ENCODE peak calls at places on chromosomes 11 and 22, in five cellular contexts. One of them, this sample, is unnamed.

GRCh38 chr11:112852141-112852853 is 108.9 kb upstream of the NCAM1 start:
- DNase-seq in nephron progenitor cell: no peak
- DNase-seq in stimulated activated CD4-positive, alpha-beta T cell treated with anti-CD3 and anti-CD28 coated beads, Interleukin-2, amount 100 ng/mL, for 48 hours: no peak
- DNase-seq in brain microvascular endothelial cell: no peak
- DNase-seq in NCI-H2107: no peak
- DNase-seq in this sample: no peak

GRCh38 chr11:46386674-46387073 is 4.9 kb downstream of the CHRM4 start:
- DNase-seq in NCI-H2107: no peak
- DNase-seq in brain microvascular endothelial cell: no peak
- DNase-seq in nephron progenitor cell: no peak
- DNase-seq in stimulated activated CD4-positive, alpha-beta T cell treated with anti-CD3 and anti-CD28 coated beads, Interleukin-2, amount 100 ng/mL, for 48 hours: no peak
- DNase-seq in this sample: no peak

GRCh38 chr11:20949585-20949984 is 280.2 kb downstream of the NELL1 start:
- DNase-seq in NCI-H2107: no peak
- DNase-seq in stimulated activated CD4-positive, alpha-beta T cell treated with anti-CD3 and anti-CD28 coated beads, Interleukin-2, amount 100 ng/mL, for 48 hours: no peak
- DNase-seq in brain microvascular endothelial cell: no peak
- DNase-seq in nephron progenitor cell: no peak
- DNase-seq in this sample: no peak

GRCh38 chr11:35783803-35784202 is 121.2 kb downstream of the TRIM44 start:
- DNase-seq in stimulated activated CD4-positive, alpha-beta T cell treated with anti-CD3 and anti-CD28 coated beads, Interleukin-2, amount 100 ng/mL, for 48 hours: no peak
- DNase-seq in nephron progenitor cell: no peak
- DNase-seq in NCI-H2107: no peak
- DNase-seq in brain microvascular endothelial cell: no peak
- DNase-seq in this sample: no peak

GRCh38 chr11:95108159-95108611 is 18.5 kb downstream of the ENDOD1 start:
- DNase-seq in NCI-H2107: no peak
- DNase-seq in brain microvascular endothelial cell: peak
- DNase-seq in nephron progenitor cell: no peak
- DNase-seq in stimulated activated CD4-positive, alpha-beta T cell treated with anti-CD3 and anti-CD28 coated beads, Interleukin-2, amount 100 ng/mL, for 48 hours: no peak
- DNase-seq in this sample: no peak

GRCh38 chr11:128890543-128891409 is at the start of gene KCNJ5:
- DNase-seq in NCI-H2107: no peak
- DNase-seq in stimulated activated CD4-positive, alpha-beta T cell treated with anti-CD3 and anti-CD28 coated beads, Interleukin-2, amount 100 ng/mL, for 48 hours: no peak
- DNase-seq in nephron progenitor cell: peak
- DNase-seq in brain microvascular endothelial cell: no peak
- DNase-seq in this sample: peak

GRCh38 chr11:36216061-36216615 is 73.1 kb downstream of the COMMD9 start:
- DNase-seq in nephron progenitor cell: no peak
- DNase-seq in stimulated activated CD4-positive, alpha-beta T cell treated with anti-CD3 and anti-CD28 coated beads, Interleukin-2, amount 100 ng/mL, for 48 hours: no peak
- DNase-seq in NCI-H2107: no peak
- DNase-seq in brain microvascular endothelial cell: no peak
- DNase-seq in this sample: no peak

GRCh38 chr11:36070215-36070976 is 126.5 kb downstream of the LDLRAD3 start:
- DNase-seq in nephron progenitor cell: no peak
- DNase-seq in brain microvascular endothelial cell: no peak
- DNase-seq in NCI-H2107: no peak
- DNase-seq in stimulated activated CD4-positive, alpha-beta T cell treated with anti-CD3 and anti-CD28 coated beads, Interleukin-2, amount 100 ng/mL, for 48 hours: no peak
- DNase-seq in this sample: peak

GRCh38 chr22:36180038-36180880 is 19.7 kb upstream of the APOL3 start:
- DNase-seq in brain microvascular endothelial cell: peak
- DNase-seq in stimulated activated CD4-positive, alpha-beta T cell treated with anti-CD3 and anti-CD28 coated beads, Interleukin-2, amount 100 ng/mL, for 48 hours: peak
- DNase-seq in NCI-H2107: no peak
- DNase-seq in nephron progenitor cell: peak
- DNase-seq in this sample: peak

GRCh38 chr11:120013325-120014250 is 124.3 kb downstream of the TRIM29 start:
- DNase-seq in nephron progenitor cell: peak
- DNase-seq in brain microvascular endothelial cell: no peak
- DNase-seq in stimulated activated CD4-positive, alpha-beta T cell treated with anti-CD3 and anti-CD28 coated beads, Interleukin-2, amount 100 ng/mL, for 48 hours: peak
- DNase-seq in NCI-H2107: no peak
- DNase-seq in this sample: peak

GRCh38 chr11:76175731-76176303 is 30.5 kb downstream of the WNT11 start:
- DNase-seq in nephron progenitor cell: no peak
- DNase-seq in brain microvascular endothelial cell: no peak
- DNase-seq in NCI-H2107: no peak
- DNase-seq in stimulated activated CD4-positive, alpha-beta T cell treated with anti-CD3 and anti-CD28 coated beads, Interleukin-2, amount 100 ng/mL, for 48 hours: no peak
- DNase-seq in this sample: no peak

This sample was measured in GM23338.